ENCODE peak calls at places on chromosome 2, in five cellular contexts. J is dorsolateral prefrontal cortex, R is upper lobe of right lung, B is stomach, W is heart left ventricle. F is an unnamed sample.
A peak's percentile ranks its signal among the peaks of the same experiment; 100 is the strongest.

GRCh38 chr2:155908567-155908966 is 424.0 kb downstream of the NR4A2 start:
- DNase-seq in J (no peak), R (no peak), B (no peak), W (no peak), F (no peak)

GRCh38 chr2:101038455-101039255 is 36.6 kb downstream of the RPL31 start:
- DNase-seq in J (no peak), R (no peak), B (no peak), W (no peak), F (no peak)

GRCh38 chr2:101341421-101341820 is 32.9 kb upstream of the RNF149 start:
- DNase-seq in J (no peak), R (no peak), B (no peak), W (no peak), F (no peak)

GRCh38 chr2:231057590-231057989 is 923 bp downstream of the PSMD1 start:
- DNase-seq in J (no peak), R (no peak), B (no peak), W (no peak), F (no peak)

GRCh38 chr2:16224298-16225045 is 284.1 kb downstream of the MYCN start:
- DNase-seq in J (no peak), R (peak; percentile 49), B (no peak), W (no peak), F (no peak)

GRCh38 chr2:160680974-160681373 is 187.4 kb upstream of the RBMS1 start:
- DNase-seq in J (no peak), R (no peak), B (no peak), W (no peak), F (no peak)

GRCh38 chr2:68423966-68424650 is 43.0 kb downstream of the FBXO48 start:
- DNase-seq in J (no peak), R (no peak), B (no peak), W (no peak), F (no peak)

GRCh38 chr2:239152239-239152915 is 248.4 kb downstream of the HDAC4 start:
- DNase-seq in J (peak; percentile 10), R (peak; percentile 45), B (peak; percentile 17), W (peak; percentile 51), F (peak; percentile 67)

GRCh38 chr2:10768063-10768507 is 44.5 kb downstream of the PDIA6 start:
- DNase-seq in J (no peak), R (no peak), B (no peak), W (peak; percentile 74), F (no peak)

GRCh38 chr2:86622878-86623548 is 652 bp downstream of the RNF103 start:
- DNase-seq in J (peak; percentile 62), R (peak; percentile 85), B (peak; percentile 59), W (peak; percentile 66), F (peak; percentile 79)

GRCh38 chr2:85705680-85706039 is 11.5 kb downstream of the GNLY start:
- DNase-seq in J (no peak), R (no peak), B (peak; percentile 50), W (peak; percentile 60), F (no peak)

GRCh38 chr2:122390406-122390805 is 635.0 kb downstream of the TSN start:
- DNase-seq in J (no peak), R (no peak), B (no peak), W (no peak), F (no peak)

GRCh38 chr2:219272995-219273394 is 6.2 kb upstream of the DNAJB2 start:
- DNase-seq in J (no peak), R (peak; percentile 15), B (no peak), W (peak; percentile 39), F (no peak)

GRCh38 chr2:5576015-5576414 is 116.2 kb upstream of the SOX11 start:
- DNase-seq in J (no peak), R (no peak), B (no peak), W (no peak), F (no peak)

GRCh38 chr2:155583674-155584195 is 748.8 kb downstream of the NR4A2 start:
- DNase-seq in J (no peak), R (no peak), B (no peak), W (no peak), F (no peak)

GRCh38 chr2:45012733-45013132 is 3.5 kb upstream of the SIX2 start:
- DNase-seq in J (no peak), R (no peak), B (no peak), W (no peak), F (no peak)

DNA sequence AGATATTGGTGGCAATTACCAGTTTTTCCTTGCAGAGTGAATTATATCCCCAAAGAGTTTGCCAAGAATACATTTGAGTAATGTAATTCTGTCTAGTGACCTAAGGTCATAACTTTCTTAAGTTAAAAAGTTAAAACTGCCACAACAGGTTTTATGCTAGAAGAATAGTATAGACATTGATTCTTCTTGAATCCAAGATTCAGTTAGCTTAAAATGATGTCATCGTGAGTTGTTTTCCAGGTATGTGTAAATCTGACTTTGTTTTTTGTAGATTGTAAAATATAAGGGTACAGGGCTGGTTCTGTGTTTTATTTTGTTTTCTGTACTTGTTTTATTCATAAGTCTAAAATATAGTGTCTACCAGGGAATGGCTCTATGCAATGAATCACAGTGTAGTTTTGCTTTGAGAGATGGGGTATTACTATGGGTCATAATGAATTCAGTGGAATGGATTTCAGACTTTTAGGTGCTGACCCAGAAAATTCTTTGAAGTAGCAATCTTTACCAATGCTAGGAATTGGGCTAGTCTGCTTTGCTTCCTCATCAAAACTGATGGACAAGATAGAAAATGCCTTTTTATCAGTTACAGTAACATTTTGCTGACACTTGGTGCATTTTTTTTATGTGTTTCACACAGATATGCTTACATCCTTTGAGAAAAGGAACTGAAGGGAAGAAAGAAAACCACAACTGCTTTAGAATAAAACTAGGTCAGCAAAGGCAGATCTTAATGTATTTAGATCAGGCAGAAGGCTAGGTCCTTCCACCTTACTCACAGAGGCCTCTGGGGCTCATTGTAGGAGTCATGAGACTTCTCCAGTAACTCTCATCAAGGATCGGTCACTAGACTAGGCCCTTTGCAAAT is 20.8 kb upstream of the MGAT5 start:
- DNase-seq in J (no peak), R (no peak), B (no peak), W (no peak), F (no peak)
- TF ChIP-seq CTCF in J (no peak), R (no peak), B (no peak), W (no peak), F (no peak)

GRCh38 chr2:227164745-227165350 is 424 bp downstream of the COL4A3 start:
- DNase-seq in J (no peak), R (peak; percentile 72), B (peak; percentile 27), W (no peak), F (no peak)

GRCh38 chr2:227161947-227162346 is 2.1 kb downstream of the COL4A4 start:
- DNase-seq in J (no peak), R (no peak), B (no peak), W (no peak), F (no peak)

GRCh38 chr2:227163445-227163997 is 484 bp downstream of the COL4A4 start:
- DNase-seq in J (no peak), R (peak; percentile 67), B (peak; percentile 31), W (no peak), F (no peak)

GRCh38 chr2:227160164-227160563 is 3.8 kb downstream of the COL4A4 start:
- DNase-seq in J (no peak), R (no peak), B (no peak), W (no peak), F (no peak)

GRCh38 chr2:227163998-227164744 is at the start of the genes COL4A3 and COL4A4:
- DNase-seq in J (peak; percentile 7), R (peak; percentile 91), B (peak; percentile 58), W (peak; percentile 58), F (peak; percentile 81)
- H3K27ac ChIP-seq in J (no peak within 1 kb of the TSS), R (peak within 1 kb of the TSS; percentile 78), B (peak within 1 kb of the TSS; percentile 51), W (peak within 1 kb of the TSS; percentile 81), F (peak within 1 kb of the TSS; percentile 88)

GRCh38 chr2:241638940-241639339 is 1.4 kb downstream of the ATG4B start:
- DNase-seq in J (no peak), R (no peak), B (no peak), W (no peak), F (no peak)
- H3K4me3 ChIP-seq in J (peak overlapping the region; percentile 91), R (peak overlapping the region; percentile 77), B (peak overlapping the region; percentile 88), W (peak overlapping the region; percentile 84), F (peak overlapping the region; percentile 99)

GRCh38 chr2:69741281-69742169 is at the start of gene ANXA4:
- DNase-seq in J (peak; percentile 56), R (peak; percentile 95), B (peak; percentile 90), W (peak; percentile 85), F (peak; percentile 90)
- TF ChIP-seq CTCF in J (no peak), R (no peak), B (no peak), W (no peak), F (no peak)